ENCODE peak calls at places on chromosomes 6 and 20, in seven cellular contexts. U is Panc1, H is astrocyte of the spinal cord, Q is RWPE1, B is MM.1S, A is fibroblast of pulmonary artery, G is HFFc6. K is an unnamed sample.

GRCh38 chr6:112198582-112198981 is 55.8 kb downstream of the LAMA4 start:
- DNase-seq in U (no peak), A (no peak), G (no peak), H (no peak), B (no peak), Q (no peak), K (no peak)

GRCh38 chr20:23445596-23446217 is 6.2 kb downstream of the CSTL1 start:
- DNase-seq in U (no peak), H (peak; percentile 65), G (peak; percentile 94), Q (peak; percentile 48), A (peak; percentile 56), B (no peak), K (no peak)

GRCh38 chr6:53426117-53426516 is 77.4 kb upstream of the ELOVL5 start:
- DNase-seq in A (no peak), Q (no peak), U (no peak), H (no peak), B (no peak), G (no peak), K (no peak)

GRCh38 chr20:53371216-53371615 is 222.4 kb downstream of the ZNF217 start:
- DNase-seq in G (no peak), Q (no peak), U (no peak), H (no peak), A (no peak), B (no peak), K (no peak)

GRCh38 chr6:111911428-111911827 is 38.2 kb upstream of the FYN start:
- DNase-seq in B (no peak), A (no peak), U (no peak), Q (no peak), H (no peak), G (no peak), K (no peak)

GRCh38 chr6:139376604-139377218 is 2.3 kb upstream of the CITED2 start:
- DNase-seq in Q (peak; percentile 50), U (no peak), G (peak; percentile 55), A (peak; percentile 75), B (no peak), H (peak; percentile 43), K (no peak)

GRCh38 chr20:53751394-53752368 is 158.0 kb upstream of the ZNF217 start:
- DNase-seq in B (peak; percentile 72), A (no peak), H (no peak), Q (no peak), U (peak; percentile 54), G (no peak), K (no peak)

GRCh38 chr6:31795616-31796298 is at the start of gene VARS1:
- DNase-seq in H (peak; percentile 87), U (no peak), G (peak; percentile 85), Q (peak; percentile 93), B (peak; percentile 91), A (peak; percentile 92), K (peak; percentile 98)

GRCh38 chr20:12566596-12566995 is 442.2 kb upstream of the SPTLC3 start:
- DNase-seq in B (no peak), A (no peak), Q (no peak), H (no peak), U (no peak), G (no peak), K (no peak)

GRCh38 chr20:12575352-12576095 is 433.2 kb upstream of the SPTLC3 start:
- DNase-seq in U (no peak), Q (no peak), B (no peak), G (no peak), A (no peak), H (no peak), K (no peak)

GRCh38 chr20:12573428-12573827 is 435.3 kb upstream of the SPTLC3 start:
- DNase-seq in U (no peak), G (no peak), H (no peak), Q (no peak), A (no peak), B (no peak), K (no peak)

GRCh38 chr20:12564982-12565381 is 443.8 kb upstream of the SPTLC3 start:
- DNase-seq in Q (no peak), A (no peak), G (no peak), H (no peak), U (no peak), B (no peak), K (no peak)

GRCh38 chr20:12570371-12570770 is 438.4 kb upstream of the SPTLC3 start:
- DNase-seq in U (no peak), Q (no peak), G (no peak), B (peak; percentile 31), H (no peak), A (no peak), K (no peak)
- TF ChIP-seq CTCF in U (peak; percentile 33), Q (peak; percentile 36), G (no peak), B (peak; percentile 66), H (peak; percentile 35), A (no peak), K (peak; percentile 18)

DNA sequence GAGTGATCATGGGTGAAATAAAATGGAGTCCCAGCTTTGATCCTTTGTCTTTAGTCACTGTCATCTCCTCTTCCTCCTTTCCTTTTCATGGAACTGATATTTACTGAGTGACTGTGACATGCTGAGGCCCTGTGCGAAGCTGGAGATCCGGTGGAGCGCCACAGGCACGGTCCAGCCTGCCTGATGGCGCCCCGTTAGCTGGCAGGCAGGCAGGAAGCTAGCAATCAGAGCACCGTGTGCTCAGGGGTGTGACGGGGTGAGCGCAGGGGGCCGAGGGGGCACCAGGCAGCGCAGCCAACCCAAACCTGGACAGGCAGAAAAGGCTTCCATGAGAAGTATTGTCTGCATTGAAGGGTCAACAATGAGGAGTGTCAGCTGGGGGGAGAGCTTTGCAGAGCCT is 100.2 kb upstream of the AKAP12 start:
- DNase-seq in U (no peak), Q (no peak), G (no peak), B (no peak), H (no peak), A (no peak), K (no peak)
- TF ChIP-seq CTCF in U (no peak), Q (no peak), G (no peak), B (no peak), H (no peak), A (no peak), K (no peak)

GRCh38 chr6:110597754-110598153 is 121.3 kb upstream of the SLC22A16 start:
- DNase-seq in Q (no peak), H (no peak), U (no peak), B (no peak), G (no peak), A (no peak), K (no peak)

GRCh38 chr6:110595112-110595511 is 118.7 kb upstream of the SLC22A16 start:
- DNase-seq in U (no peak), B (no peak), H (no peak), Q (no peak), A (peak; percentile 53), G (no peak), K (no peak)

GRCh38 chr6:110590821-110591351 is 114.5 kb upstream of the SLC22A16 start:
- DNase-seq in H (peak; percentile 41), G (peak; percentile 18), U (no peak), Q (no peak), A (peak; percentile 30), B (no peak), K (peak; percentile 46)

GRCh38 chr6:110593637-110594036 is 117.2 kb upstream of the SLC22A16 start:
- DNase-seq in U (no peak), B (no peak), Q (no peak), A (no peak), H (no peak), G (no peak), K (no peak)

DNA sequence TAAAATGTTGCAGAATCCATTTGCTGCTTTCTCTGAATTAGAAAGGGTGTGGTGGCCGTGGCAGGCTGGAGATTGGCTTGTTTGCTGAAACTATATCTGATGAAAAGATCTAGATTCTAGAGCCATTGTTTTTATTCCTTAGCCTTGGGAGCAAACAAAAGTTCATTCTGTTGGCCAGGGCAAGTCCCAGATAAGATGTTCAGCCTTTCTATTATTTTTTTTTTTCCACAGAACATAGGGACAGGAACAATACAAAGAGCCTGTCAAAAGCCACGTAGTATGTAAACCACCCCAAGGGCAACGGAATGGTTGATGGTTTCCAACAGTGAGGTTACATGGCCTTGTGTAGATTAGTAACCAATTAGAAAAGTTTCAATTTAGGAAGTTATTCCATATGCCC is 119.9 kb upstream of the SLC22A16 start:
- DNase-seq in G (no peak), A (no peak), U (no peak), H (no peak), Q (no peak), B (no peak), K (no peak)
- TF ChIP-seq CTCF in G (no peak), A (no peak), U (no peak), H (no peak), Q (no peak), B (no peak), K (no peak)

GRCh38 chr20:34676642-34677373 is at the start of gene PIGU:
- DNase-seq in A (peak; percentile 95), B (peak; percentile 97), Q (peak; percentile 99), H (peak; percentile 96), G (peak; percentile 92), U (peak; percentile 81), K (peak; percentile 94)
- TF ChIP-seq CTCF in A (no peak), B (no peak), Q (no peak), H (no peak), G (peak; percentile 4), U (no peak), K (no peak)

GRCh38 chr6:128519931-128520435 is 416 bp downstream of the PTPRK start:
- DNase-seq in U (no peak), A (peak; percentile 70), B (peak; percentile 42), H (no peak), G (no peak), Q (no peak), K (peak; percentile 19)

GRCh38 chr6:128518531-128519131 is 1.8 kb downstream of the PTPRK start:
- DNase-seq in A (no peak), H (no peak), G (no peak), B (no peak), Q (no peak), U (no peak), K (no peak)

GRCh38 chr6:128521302-128521632 is 868 bp upstream of the PTPRK start:
- DNase-seq in A (peak; percentile 61), H (no peak), B (no peak), G (peak; percentile 50), U (no peak), Q (no peak), K (no peak)

GRCh38 chr6:128519132-128519930 is 1.1 kb downstream of the PTPRK start:
- DNase-seq in A (peak; percentile 56), Q (peak; percentile 39), B (peak; percentile 76), H (peak; percentile 67), G (peak; percentile 36), U (no peak), K (peak; percentile 9)

GRCh38 chr6:128520436-128521301 is at the start of gene PTPRK:
- DNase-seq in A (peak; percentile 93), G (peak; percentile 88), B (peak; percentile 94), Q (peak; percentile 83), H (peak; percentile 96), U (no peak), K (peak; percentile 79)
- TF ChIP-seq CTCF in A (peak; percentile 2), G (peak; percentile 80), B (peak; percentile 5), Q (peak; percentile 88), H (peak; percentile 28), U (peak; percentile 85), K (peak; percentile 39)

K was measured in GM13977.